ENCODE peak calls at places on chromosomes 2 and 18, in five cellular contexts. One of them, this sample, is unnamed.

GRCh38 chr2:28338046-28338753 is 54.5 kb upstream of the FOSL2 start:
- DNase-seq in cardiac muscle cell: peak
- DNase-seq in fibroblast of lung: peak
- DNase-seq in fibroblast of pulmonary artery: peak
- DNase-seq in uterus: peak
- DNase-seq in this sample: no peak

GRCh38 chr2:179915395-179915992 is 54.1 kb upstream of the ZNF385B start:
- DNase-seq in fibroblast of lung: no peak
- DNase-seq in fibroblast of pulmonary artery: no peak
- DNase-seq in cardiac muscle cell: no peak
- DNase-seq in uterus: no peak
- DNase-seq in this sample: no peak

GRCh38 chr2:31239842-31240198 is 5.9 kb downstream of the EHD3 start:
- DNase-seq in uterus: peak
- DNase-seq in cardiac muscle cell: peak
- DNase-seq in fibroblast of pulmonary artery: peak
- DNase-seq in fibroblast of lung: peak
- DNase-seq in this sample: no peak

GRCh38 chr2:28590496-28591301 is 94.8 kb downstream of the PLB1 start:
- DNase-seq in fibroblast of lung: no peak
- DNase-seq in cardiac muscle cell: no peak
- DNase-seq in uterus: no peak
- DNase-seq in fibroblast of pulmonary artery: no peak
- DNase-seq in this sample: no peak

GRCh38 chr2:219772103-219772502 is 144.7 kb downstream of the SLC4A3 start:
- DNase-seq in uterus: no peak
- DNase-seq in cardiac muscle cell: no peak
- DNase-seq in fibroblast of lung: no peak
- DNase-seq in fibroblast of pulmonary artery: no peak
- DNase-seq in this sample: peak

GRCh38 chr2:217979151-217979811 is 23.5 kb downstream of the TNS1 start:
- DNase-seq in uterus: peak
- DNase-seq in fibroblast of pulmonary artery: peak
- DNase-seq in fibroblast of lung: peak
- DNase-seq in cardiac muscle cell: peak
- DNase-seq in this sample: no peak

GRCh38 chr18:68714356-68714706 is 577 bp downstream of the TMX3 start:
- DNase-seq in cardiac muscle cell: no peak
- DNase-seq in fibroblast of pulmonary artery: no peak
- DNase-seq in uterus: no peak
- DNase-seq in fibroblast of lung: peak
- DNase-seq in this sample: no peak

GRCh38 chr2:191593622-191594416 is 84.1 kb upstream of the NABP1 start:
- DNase-seq in uterus: no peak
- DNase-seq in fibroblast of lung: peak
- DNase-seq in fibroblast of pulmonary artery: peak
- DNase-seq in cardiac muscle cell: peak
- DNase-seq in this sample: no peak

GRCh38 chr2:105103481-105103880 is 65.6 kb downstream of the MRPS9 start:
- DNase-seq in cardiac muscle cell: no peak
- DNase-seq in fibroblast of lung: peak
- DNase-seq in fibroblast of pulmonary artery: no peak
- DNase-seq in uterus: no peak
- DNase-seq in this sample: no peak

GRCh38 chr18:61336766-61337165 is 3.5 kb downstream of the CDH20 start:
- DNase-seq in fibroblast of pulmonary artery: no peak
- DNase-seq in fibroblast of lung: no peak
- DNase-seq in cardiac muscle cell: no peak
- DNase-seq in uterus: no peak
- DNase-seq in this sample: no peak

GRCh38 chr2:202112041-202112440 is 39.0 kb downstream of the KIAA2012 start:
- DNase-seq in fibroblast of lung: no peak
- DNase-seq in fibroblast of pulmonary artery: no peak
- DNase-seq in uterus: no peak
- DNase-seq in cardiac muscle cell: no peak
- DNase-seq in this sample: no peak

GRCh38 chr2:134405641-134406081 is 151.8 kb downstream of the MGAT5 start:
- DNase-seq in fibroblast of pulmonary artery: no peak
- DNase-seq in uterus: no peak
- DNase-seq in cardiac muscle cell: no peak
- DNase-seq in fibroblast of lung: peak
- DNase-seq in this sample: no peak

GRCh38 chr2:230953843-230954242 is 28.8 kb upstream of the GPR55 start:
- DNase-seq in fibroblast of pulmonary artery: no peak
- DNase-seq in cardiac muscle cell: no peak
- DNase-seq in fibroblast of lung: peak
- DNase-seq in uterus: no peak
- DNase-seq in this sample: no peak

GRCh38 chr2:111058264-111058663 is 62.5 kb upstream of the BCL2L11 start:
- DNase-seq in uterus: no peak
- DNase-seq in fibroblast of lung: no peak
- DNase-seq in cardiac muscle cell: no peak
- DNase-seq in fibroblast of pulmonary artery: no peak
- DNase-seq in this sample: no peak

GRCh38 chr2:55239656-55240222 is 7.3 kb downstream of the RPS27A start:
- DNase-seq in fibroblast of pulmonary artery: no peak
- DNase-seq in fibroblast of lung: no peak
- DNase-seq in cardiac muscle cell: no peak
- DNase-seq in uterus: no peak
- DNase-seq in this sample: no peak

GRCh38 chr18:44682871-44683221 is 2.2 kb downstream of the SETBP1 start:
- DNase-seq in fibroblast of lung: peak
- DNase-seq in fibroblast of pulmonary artery: no peak
- DNase-seq in uterus: peak
- DNase-seq in cardiac muscle cell: no peak
- DNase-seq in this sample: no peak

GRCh38 chr18:80103231-80103630 is 5.8 kb upstream of the ADNP2 start:
- DNase-seq in fibroblast of pulmonary artery: no peak
- DNase-seq in uterus: no peak
- DNase-seq in fibroblast of lung: peak
- DNase-seq in cardiac muscle cell: peak
- DNase-seq in this sample: no peak

GRCh38 chr2:25227576-25227975 is 59.2 kb upstream of the POMC start:
- DNase-seq in uterus: no peak
- DNase-seq in fibroblast of pulmonary artery: no peak
- DNase-seq in fibroblast of lung: no peak
- DNase-seq in cardiac muscle cell: no peak
- DNase-seq in this sample: no peak

GRCh38 chr2:12050381-12050780 is 303.9 kb downstream of the LPIN1 start:
- DNase-seq in fibroblast of lung: peak
- DNase-seq in uterus: no peak
- DNase-seq in cardiac muscle cell: peak
- DNase-seq in fibroblast of pulmonary artery: no peak
- DNase-seq in this sample: no peak

GRCh38 chr18:78627546-78628315 is 351.9 kb upstream of the SALL3 start:
- DNase-seq in fibroblast of pulmonary artery: no peak
- DNase-seq in cardiac muscle cell: no peak
- DNase-seq in fibroblast of lung: no peak
- DNase-seq in uterus: no peak
- DNase-seq in this sample: no peak

GRCh38 chr2:220619525-220620267 is 952.4 kb downstream of the EPHA4 start:
- DNase-seq in fibroblast of pulmonary artery: peak
- DNase-seq in fibroblast of lung: peak
- DNase-seq in uterus: no peak
- DNase-seq in cardiac muscle cell: no peak
- DNase-seq in this sample: no peak

GRCh38 chr2:86392873-86393272 is 48.3 kb upstream of the KDM3A start:
- DNase-seq in fibroblast of lung: no peak
- DNase-seq in uterus: no peak
- DNase-seq in cardiac muscle cell: peak
- DNase-seq in fibroblast of pulmonary artery: no peak
- DNase-seq in this sample: no peak

GRCh38 chr2:231318436-231318835 is 77.1 kb upstream of the B3GNT7 start:
- DNase-seq in uterus: no peak
- DNase-seq in fibroblast of lung: no peak
- DNase-seq in fibroblast of pulmonary artery: no peak
- DNase-seq in cardiac muscle cell: no peak
- DNase-seq in this sample: no peak

GRCh38 chr2:9071032-9071431 is 67.5 kb upstream of the MBOAT2 start:
- DNase-seq in fibroblast of lung: peak
- DNase-seq in uterus: no peak
- DNase-seq in cardiac muscle cell: no peak
- DNase-seq in fibroblast of pulmonary artery: peak
- DNase-seq in this sample: no peak

GRCh38 chr2:134866498-134867099 is 28.2 kb downstream of the ACMSD start:
- DNase-seq in fibroblast of pulmonary artery: peak
- DNase-seq in uterus: no peak
- DNase-seq in fibroblast of lung: peak
- DNase-seq in cardiac muscle cell: no peak
- DNase-seq in this sample: no peak

GRCh38 chr2:231926761-231927565 is 767 bp upstream of the NPPC start:
- DNase-seq in cardiac muscle cell: peak
- DNase-seq in fibroblast of pulmonary artery: no peak
- DNase-seq in uterus: no peak
- DNase-seq in fibroblast of lung: peak
- DNase-seq in this sample: peak

GRCh38 chr2:189613077-189613636 is 32.6 kb upstream of the SLC40A1 start:
- DNase-seq in uterus: peak
- DNase-seq in cardiac muscle cell: peak
- DNase-seq in fibroblast of pulmonary artery: peak
- DNase-seq in fibroblast of lung: peak
- DNase-seq in this sample: no peak

GRCh38 chr2:128315122-128315828 is 3.4 kb downstream of the HS6ST1 start:
- DNase-seq in cardiac muscle cell: no peak
- DNase-seq in fibroblast of lung: no peak
- DNase-seq in uterus: no peak
- DNase-seq in fibroblast of pulmonary artery: no peak
- DNase-seq in this sample: no peak

GRCh38 chr2:96225016-96225533 is 16.4 kb upstream of the STARD7 start:
- DNase-seq in uterus: no peak
- DNase-seq in fibroblast of pulmonary artery: no peak
- DNase-seq in fibroblast of lung: no peak
- DNase-seq in cardiac muscle cell: no peak
- DNase-seq in this sample: no peak

GRCh38 chr2:174779361-174779928 is 15.2 kb upstream of the CHRNA1 start:
- DNase-seq in cardiac muscle cell: no peak
- DNase-seq in fibroblast of lung: peak
- DNase-seq in uterus: no peak
- DNase-seq in fibroblast of pulmonary artery: no peak
- DNase-seq in this sample: no peak

GRCh38 chr2:151422917-151423439 is 13.3 kb downstream of the RIF1 start:
- DNase-seq in fibroblast of lung: no peak
- DNase-seq in fibroblast of pulmonary artery: no peak
- DNase-seq in uterus: no peak
- DNase-seq in cardiac muscle cell: no peak
- DNase-seq in this sample: no peak

GRCh38 chr2:201642086-201642578 is 1.2 kb downstream of the TMEM237 start:
- DNase-seq in uterus: no peak
- DNase-seq in fibroblast of pulmonary artery: no peak
- DNase-seq in cardiac muscle cell: no peak
- DNase-seq in fibroblast of lung: no peak
- DNase-seq in this sample: peak

DNA sequence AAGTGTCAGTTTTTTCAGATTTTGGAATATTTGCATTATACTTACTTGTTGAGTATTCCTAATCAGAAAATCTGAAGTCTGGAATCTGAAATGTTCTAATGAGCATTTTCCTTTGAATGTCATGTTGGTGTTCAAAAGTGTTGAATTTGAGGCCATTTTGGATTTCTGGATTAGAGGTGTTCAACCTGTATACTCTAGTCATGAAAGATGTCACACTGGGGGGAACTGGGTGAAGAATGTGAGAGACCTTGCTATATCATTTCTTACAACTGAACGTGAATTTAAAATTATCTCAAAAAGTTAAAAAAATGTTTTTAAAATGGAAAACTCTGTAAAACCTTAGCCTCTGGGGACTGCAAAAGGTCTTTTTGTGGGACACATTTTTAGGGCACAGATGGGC is 384.5 kb downstream of the NBAS start:
- DNase-seq in uterus: no peak
- DNase-seq in fibroblast of lung: no peak
- DNase-seq in fibroblast of pulmonary artery: no peak
- DNase-seq in cardiac muscle cell: no peak
- DNase-seq in this sample: no peak
- H3K4me3 ChIP-seq in uterus: no peak
- H3K4me3 ChIP-seq in fibroblast of lung: no peak
- H3K4me3 ChIP-seq in fibroblast of pulmonary artery: no peak
- H3K4me3 ChIP-seq in cardiac muscle cell: no peak
- H3K4me3 ChIP-seq in this sample: no peak

DNA sequence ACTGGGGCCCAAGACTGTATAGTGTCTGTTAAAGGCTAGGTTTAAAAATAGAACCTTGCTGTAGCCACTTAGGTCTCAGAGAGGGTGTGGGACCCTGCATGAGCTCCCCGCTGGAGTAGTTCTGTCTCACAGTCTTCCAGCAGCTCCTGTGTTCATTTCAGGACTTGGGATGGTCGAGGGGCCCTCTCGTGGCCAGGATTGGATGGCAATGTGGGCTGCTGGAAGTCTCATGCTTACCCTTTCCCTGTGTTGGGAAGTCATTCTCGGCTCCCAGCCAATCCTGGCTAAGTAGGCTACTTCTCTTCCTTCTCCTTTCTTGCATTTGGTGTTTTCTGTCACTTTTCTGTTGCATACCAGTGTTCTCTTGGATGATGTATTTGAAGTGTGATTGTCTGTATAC is 284.0 kb upstream of the GCFC2 start:
- DNase-seq in cardiac muscle cell: no peak
- DNase-seq in uterus: no peak
- DNase-seq in fibroblast of pulmonary artery: no peak
- DNase-seq in fibroblast of lung: no peak
- DNase-seq in this sample: no peak
- TF ChIP-seq CTCF in cardiac muscle cell: no peak
- TF ChIP-seq CTCF in uterus: no peak
- TF ChIP-seq CTCF in fibroblast of pulmonary artery: no peak
- TF ChIP-seq CTCF in fibroblast of lung: no peak
- TF ChIP-seq CTCF in this sample: peak

GRCh38 chr18:13276530-13277520 is 58.3 kb downstream of the LDLRAD4 start:
- DNase-seq in fibroblast of pulmonary artery: no peak
- DNase-seq in uterus: no peak
- DNase-seq in cardiac muscle cell: no peak
- DNase-seq in fibroblast of lung: peak
- DNase-seq in this sample: no peak
- H3K4me3 ChIP-seq in fibroblast of pulmonary artery: no peak
- H3K4me3 ChIP-seq in uterus: no peak
- H3K4me3 ChIP-seq in cardiac muscle cell: no peak
- H3K4me3 ChIP-seq in fibroblast of lung: no peak
- H3K4me3 ChIP-seq in this sample: no peak

GRCh38 chr2:236980961-236981360 is 104.7 kb upstream of the COPS8 start:
- DNase-seq in cardiac muscle cell: no peak
- DNase-seq in fibroblast of lung: no peak
- DNase-seq in uterus: no peak
- DNase-seq in fibroblast of pulmonary artery: no peak
- DNase-seq in this sample: no peak
- TF ChIP-seq CTCF in cardiac muscle cell: no peak
- TF ChIP-seq CTCF in fibroblast of lung: no peak
- TF ChIP-seq CTCF in uterus: no peak
- TF ChIP-seq CTCF in fibroblast of pulmonary artery: no peak
- TF ChIP-seq CTCF in this sample: no peak

This sample was measured in LNCaP clone FGC.